ENCODE peak calls at places on chromosomes 16 and 17, in seven cellular contexts. One of them, this sample, is unnamed.
A peak's percentile ranks its signal among the peaks of the same experiment; 100 is the strongest.

GRCh38 chr16:1612320-1613111 is at the start of gene CRAMP1:
- DNase-seq in mammary epithelial cell: peak; percentile 36
- DNase-seq in CD4-positive, CD25-positive, alpha-beta regulatory T cell: peak; percentile 10
- DNase-seq in tibial nerve: no peak
- DNase-seq in neural progenitor cell: peak; percentile 54
- DNase-seq in lower lobe of right lung: no peak
- DNase-seq in HCT116: no peak
- DNase-seq in this sample: peak; percentile 16

GRCh38 chr17:32631341-32632109 is 144.7 kb downstream of the CDK5R1 start:
- DNase-seq in HCT116: no peak
- DNase-seq in tibial nerve: no peak
- DNase-seq in lower lobe of right lung: no peak
- DNase-seq in CD4-positive, CD25-positive, alpha-beta regulatory T cell: no peak
- DNase-seq in neural progenitor cell: no peak
- DNase-seq in mammary epithelial cell: no peak
- DNase-seq in this sample: no peak

GRCh38 chr17:10368561-10368960 is 4.2 kb downstream of the MYH13 start:
- DNase-seq in HCT116: no peak
- DNase-seq in tibial nerve: no peak
- DNase-seq in neural progenitor cell: no peak
- DNase-seq in lower lobe of right lung: no peak
- DNase-seq in CD4-positive, CD25-positive, alpha-beta regulatory T cell: no peak
- DNase-seq in mammary epithelial cell: no peak
- DNase-seq in this sample: no peak

GRCh38 chr17:73028311-73028755 is 64.2 kb downstream of the SLC39A11 start:
- DNase-seq in tibial nerve: no peak
- DNase-seq in CD4-positive, CD25-positive, alpha-beta regulatory T cell: no peak
- DNase-seq in neural progenitor cell: no peak
- DNase-seq in lower lobe of right lung: no peak
- DNase-seq in HCT116: no peak
- DNase-seq in mammary epithelial cell: no peak
- DNase-seq in this sample: no peak

GRCh38 chr17:81282876-81283275 is 12.2 kb downstream of the SLC38A10 start:
- DNase-seq in lower lobe of right lung: no peak
- DNase-seq in neural progenitor cell: no peak
- DNase-seq in tibial nerve: no peak
- DNase-seq in HCT116: no peak
- DNase-seq in CD4-positive, CD25-positive, alpha-beta regulatory T cell: no peak
- DNase-seq in mammary epithelial cell: no peak
- DNase-seq in this sample: no peak

GRCh38 chr17:81942167-81942553 is 4.9 kb downstream of the MYADML2 start:
- DNase-seq in CD4-positive, CD25-positive, alpha-beta regulatory T cell: no peak
- DNase-seq in lower lobe of right lung: no peak
- DNase-seq in neural progenitor cell: no peak
- DNase-seq in HCT116: no peak
- DNase-seq in tibial nerve: no peak
- DNase-seq in mammary epithelial cell: no peak
- DNase-seq in this sample: no peak

GRCh38 chr17:58541249-58541648 is 26.8 kb upstream of the MTMR4 start:
- DNase-seq in HCT116: peak; percentile 54
- DNase-seq in neural progenitor cell: peak; percentile 37
- DNase-seq in CD4-positive, CD25-positive, alpha-beta regulatory T cell: no peak
- DNase-seq in mammary epithelial cell: no peak
- DNase-seq in lower lobe of right lung: no peak
- DNase-seq in tibial nerve: no peak
- DNase-seq in this sample: no peak

GRCh38 chr16:14181371-14182050 is 110.4 kb downstream of the MRTFB start:
- DNase-seq in tibial nerve: no peak
- DNase-seq in neural progenitor cell: no peak
- DNase-seq in lower lobe of right lung: no peak
- DNase-seq in CD4-positive, CD25-positive, alpha-beta regulatory T cell: no peak
- DNase-seq in mammary epithelial cell: peak; percentile 73
- DNase-seq in HCT116: no peak
- DNase-seq in this sample: no peak

GRCh38 chr17:4529533-4530152 is 25.5 kb downstream of the MYBBP1A start:
- DNase-seq in HCT116: no peak
- DNase-seq in neural progenitor cell: no peak
- DNase-seq in tibial nerve: no peak
- DNase-seq in mammary epithelial cell: no peak
- DNase-seq in CD4-positive, CD25-positive, alpha-beta regulatory T cell: no peak
- DNase-seq in lower lobe of right lung: no peak
- DNase-seq in this sample: no peak

GRCh38 chr17:83067071-83067717 is 12.2 kb upstream of the METRNL start:
- DNase-seq in HCT116: no peak
- DNase-seq in CD4-positive, CD25-positive, alpha-beta regulatory T cell: no peak
- DNase-seq in neural progenitor cell: no peak
- DNase-seq in lower lobe of right lung: peak; percentile 34
- DNase-seq in tibial nerve: no peak
- DNase-seq in mammary epithelial cell: no peak
- DNase-seq in this sample: no peak

GRCh38 chr16:84463221-84463620 is 41.2 kb downstream of the MEAK7 start:
- DNase-seq in mammary epithelial cell: no peak
- DNase-seq in tibial nerve: no peak
- DNase-seq in lower lobe of right lung: peak; percentile 9
- DNase-seq in neural progenitor cell: no peak
- DNase-seq in CD4-positive, CD25-positive, alpha-beta regulatory T cell: no peak
- DNase-seq in HCT116: no peak
- DNase-seq in this sample: no peak

GRCh38 chr17:64662774-64663367 is 764 bp upstream of the SMURF2 start:
- DNase-seq in tibial nerve: no peak
- DNase-seq in lower lobe of right lung: no peak
- DNase-seq in CD4-positive, CD25-positive, alpha-beta regulatory T cell: no peak
- DNase-seq in neural progenitor cell: no peak
- DNase-seq in HCT116: peak; percentile 82
- DNase-seq in mammary epithelial cell: no peak
- DNase-seq in this sample: no peak

GRCh38 chr16:2817496-2818277 is 650 bp downstream of the PRSS21 start:
- DNase-seq in HCT116: no peak
- DNase-seq in tibial nerve: no peak
- DNase-seq in lower lobe of right lung: peak; percentile 46
- DNase-seq in neural progenitor cell: no peak
- DNase-seq in CD4-positive, CD25-positive, alpha-beta regulatory T cell: no peak
- DNase-seq in mammary epithelial cell: no peak
- DNase-seq in this sample: no peak

GRCh38 chr16:2276501-2277195 is 8.7 kb upstream of the RNPS1 start:
- DNase-seq in HCT116: no peak
- DNase-seq in neural progenitor cell: no peak
- DNase-seq in mammary epithelial cell: no peak
- DNase-seq in lower lobe of right lung: no peak
- DNase-seq in CD4-positive, CD25-positive, alpha-beta regulatory T cell: no peak
- DNase-seq in tibial nerve: no peak
- DNase-seq in this sample: no peak

GRCh38 chr16:75087040-75087979 is 29.3 kb downstream of the LDHD start:
- DNase-seq in lower lobe of right lung: no peak
- DNase-seq in tibial nerve: no peak
- DNase-seq in mammary epithelial cell: peak; percentile 18
- DNase-seq in neural progenitor cell: no peak
- DNase-seq in CD4-positive, CD25-positive, alpha-beta regulatory T cell: no peak
- DNase-seq in HCT116: no peak
- DNase-seq in this sample: peak; percentile 92

GRCh38 chr17:75068750-75069149 is 19.0 kb upstream of the SLC16A5 start:
- DNase-seq in mammary epithelial cell: no peak
- DNase-seq in lower lobe of right lung: no peak
- DNase-seq in tibial nerve: no peak
- DNase-seq in neural progenitor cell: no peak
- DNase-seq in CD4-positive, CD25-positive, alpha-beta regulatory T cell: no peak
- DNase-seq in HCT116: no peak
- DNase-seq in this sample: no peak

GRCh38 chr17:13593757-13594156 is 8.0 kb downstream of the HS3ST3A1 start:
- DNase-seq in tibial nerve: no peak
- DNase-seq in lower lobe of right lung: no peak
- DNase-seq in neural progenitor cell: no peak
- DNase-seq in HCT116: no peak
- DNase-seq in mammary epithelial cell: no peak
- DNase-seq in CD4-positive, CD25-positive, alpha-beta regulatory T cell: no peak
- DNase-seq in this sample: peak; percentile 36

GRCh38 chr16:89357055-89357454 is 133.3 kb downstream of the ANKRD11 start:
- DNase-seq in tibial nerve: no peak
- DNase-seq in CD4-positive, CD25-positive, alpha-beta regulatory T cell: no peak
- DNase-seq in HCT116: no peak
- DNase-seq in lower lobe of right lung: no peak
- DNase-seq in neural progenitor cell: no peak
- DNase-seq in mammary epithelial cell: peak; percentile 49
- DNase-seq in this sample: no peak

GRCh38 chr16:54985668-54986067 is 55.0 kb downstream of the IRX5 start:
- DNase-seq in tibial nerve: no peak
- DNase-seq in mammary epithelial cell: no peak
- DNase-seq in HCT116: no peak
- DNase-seq in CD4-positive, CD25-positive, alpha-beta regulatory T cell: no peak
- DNase-seq in lower lobe of right lung: no peak
- DNase-seq in neural progenitor cell: no peak
- DNase-seq in this sample: no peak

GRCh38 chr17:29625037-29625750 is 2.5 kb upstream of the CORO6 start:
- DNase-seq in neural progenitor cell: peak; percentile 39
- DNase-seq in tibial nerve: no peak
- DNase-seq in mammary epithelial cell: no peak
- DNase-seq in HCT116: peak; percentile 43
- DNase-seq in CD4-positive, CD25-positive, alpha-beta regulatory T cell: no peak
- DNase-seq in lower lobe of right lung: no peak
- DNase-seq in this sample: no peak

GRCh38 chr16:79593754-79594153 is 6.8 kb downstream of the MAF start:
- DNase-seq in CD4-positive, CD25-positive, alpha-beta regulatory T cell: no peak
- DNase-seq in mammary epithelial cell: no peak
- DNase-seq in neural progenitor cell: no peak
- DNase-seq in HCT116: no peak
- DNase-seq in tibial nerve: no peak
- DNase-seq in lower lobe of right lung: no peak
- DNase-seq in this sample: no peak
- H3K4me1 ChIP-seq in CD4-positive, CD25-positive, alpha-beta regulatory T cell: peaks cover 35% of the 10 kb centered on the region
- H3K4me1 ChIP-seq in mammary epithelial cell: peaks cover 17% of the 10 kb centered on the region
- H3K4me1 ChIP-seq in neural progenitor cell: peaks cover 50% of the 10 kb centered on the region
- H3K4me1 ChIP-seq in HCT116: no peaks in the 10 kb centered on the region
- H3K4me1 ChIP-seq in tibial nerve: peaks cover 8% of the 10 kb centered on the region
- H3K4me1 ChIP-seq in lower lobe of right lung: peaks cover 18% of the 10 kb centered on the region
- H3K4me1 ChIP-seq in this sample: no peaks in the 10 kb centered on the region

DNA sequence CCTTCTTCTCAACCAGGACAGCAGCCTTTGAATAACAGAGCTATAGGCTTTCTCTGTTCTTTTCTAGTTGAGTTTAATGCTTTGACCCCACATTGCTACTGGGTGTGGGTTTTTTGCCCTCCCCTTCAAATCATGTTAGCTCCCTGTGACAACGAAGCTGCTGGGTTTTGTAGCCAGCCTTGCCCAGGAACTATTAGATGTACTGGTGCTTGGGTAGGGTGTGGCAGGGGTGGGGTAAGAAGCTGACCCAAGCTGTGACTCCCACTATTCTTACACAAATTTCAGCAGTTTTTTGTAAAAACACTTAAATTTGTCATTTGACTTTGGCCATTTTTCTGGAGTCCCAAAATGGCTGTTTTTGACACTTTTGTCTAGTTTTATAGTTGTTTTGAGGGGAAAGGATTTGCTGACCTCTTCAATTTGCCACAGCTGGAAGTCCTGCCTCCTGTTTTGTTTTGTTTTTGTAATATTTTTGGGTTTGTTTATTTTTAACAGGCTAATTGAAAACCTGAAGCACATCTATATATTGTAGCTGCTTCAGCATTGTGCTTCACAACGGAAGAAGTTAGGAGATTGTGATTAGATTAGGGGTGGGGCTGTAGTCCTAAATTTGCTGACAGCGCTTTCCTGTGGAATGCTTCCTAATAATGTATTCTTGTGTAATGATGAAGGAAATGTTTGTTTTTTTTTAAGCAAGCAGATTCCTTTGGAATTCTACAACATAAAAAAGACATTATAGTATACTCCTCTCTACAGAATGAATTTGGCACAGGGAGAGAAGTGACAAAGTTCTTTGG is 69.9 kb downstream of the NLK start:
- DNase-seq in mammary epithelial cell: no peak
- DNase-seq in lower lobe of right lung: no peak
- DNase-seq in CD4-positive, CD25-positive, alpha-beta regulatory T cell: no peak
- DNase-seq in tibial nerve: no peak
- DNase-seq in neural progenitor cell: no peak
- DNase-seq in HCT116: no peak
- DNase-seq in this sample: no peak
- H3K4me3 ChIP-seq in mammary epithelial cell: no peak overlapping the region
- H3K4me3 ChIP-seq in lower lobe of right lung: peak overlapping the region; percentile 12
- H3K4me3 ChIP-seq in CD4-positive, CD25-positive, alpha-beta regulatory T cell: no peak overlapping the region
- H3K4me3 ChIP-seq in tibial nerve: no peak overlapping the region
- H3K4me3 ChIP-seq in neural progenitor cell: no peak overlapping the region
- H3K4me3 ChIP-seq in HCT116: no peak overlapping the region
- H3K4me3 ChIP-seq in this sample: no peak overlapping the region

DNA sequence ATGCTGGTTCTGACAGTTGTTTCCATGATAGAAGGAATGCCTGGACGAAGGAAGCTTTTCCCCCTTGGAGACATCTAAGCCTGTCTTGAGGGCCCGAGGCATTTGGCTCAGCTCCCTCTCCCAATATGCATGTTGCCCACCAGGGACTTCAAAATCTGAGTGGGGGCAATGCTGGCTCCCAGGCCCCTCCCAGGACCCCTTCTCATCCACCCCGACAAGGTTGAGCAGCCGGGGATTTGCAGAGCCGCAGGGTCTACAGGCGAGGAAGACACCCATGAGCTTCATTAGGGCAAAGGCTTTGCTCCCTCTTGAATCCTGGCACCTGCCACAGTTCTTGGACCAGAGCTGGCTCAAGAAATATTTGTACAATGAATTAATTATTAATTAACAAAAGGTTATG is 25.1 kb upstream of the DNAH17 start:
- DNase-seq in tibial nerve: no peak
- DNase-seq in mammary epithelial cell: no peak
- DNase-seq in CD4-positive, CD25-positive, alpha-beta regulatory T cell: no peak
- DNase-seq in HCT116: no peak
- DNase-seq in neural progenitor cell: no peak
- DNase-seq in lower lobe of right lung: no peak
- DNase-seq in this sample: no peak
- H3K27me3 ChIP-seq in tibial nerve: no peaks in the 10 kb centered on the region
- H3K27me3 ChIP-seq in mammary epithelial cell: no peaks in the 10 kb centered on the region
- H3K27me3 ChIP-seq in CD4-positive, CD25-positive, alpha-beta regulatory T cell: no peaks in the 10 kb centered on the region
- H3K27me3 ChIP-seq in HCT116: peaks cover 1% of the 10 kb centered on the region
- H3K27me3 ChIP-seq in neural progenitor cell: no peaks in the 10 kb centered on the region
- H3K27me3 ChIP-seq in lower lobe of right lung: no peaks in the 10 kb centered on the region
- H3K27me3 ChIP-seq in this sample: no peaks in the 10 kb centered on the region

DNA sequence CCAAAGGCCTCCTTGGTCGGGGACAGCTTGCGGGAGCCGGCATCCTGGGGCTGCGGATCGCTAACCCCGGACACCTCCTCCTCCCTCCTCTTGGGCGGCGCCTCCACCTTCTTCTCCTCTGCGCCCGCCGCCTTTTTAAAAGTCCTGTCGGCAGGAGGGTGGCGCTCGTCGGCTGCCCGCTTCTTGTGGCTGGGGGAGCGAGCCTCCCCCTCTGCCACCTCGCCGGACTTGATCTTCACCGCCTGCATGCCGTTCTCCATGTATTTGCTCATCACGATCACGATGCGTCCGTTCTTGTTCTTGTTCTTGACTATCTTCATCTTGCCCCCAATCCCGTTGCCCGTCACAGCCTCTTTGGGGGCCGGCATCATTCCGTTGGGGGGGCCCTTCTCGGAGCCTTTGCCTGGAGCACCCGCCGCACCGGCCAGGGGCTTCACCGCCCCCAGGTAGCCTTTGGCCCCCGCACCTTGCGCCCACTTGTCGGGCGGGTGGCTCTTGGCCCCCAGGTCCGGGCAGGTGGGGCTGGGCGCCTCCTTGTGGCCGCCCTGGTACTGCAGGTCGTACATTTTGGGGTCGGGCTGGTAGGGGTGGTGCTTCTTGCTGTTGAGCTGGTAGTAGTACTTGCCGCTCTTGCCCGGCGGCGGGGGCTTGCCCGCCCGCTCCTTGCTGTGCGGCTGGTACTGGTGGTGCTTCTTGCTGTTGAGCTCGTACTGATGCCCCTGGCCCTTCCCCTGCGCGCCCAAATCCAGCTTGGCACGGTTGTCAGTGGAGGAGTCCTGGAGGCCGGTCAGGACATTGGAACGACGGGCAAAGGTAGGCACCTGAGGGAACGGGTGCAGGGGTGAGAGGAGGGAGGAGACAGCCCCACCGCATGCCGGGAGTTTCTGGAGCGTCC is 4.4 kb downstream of the CBX4 start:
- DNase-seq in HCT116: no peak
- DNase-seq in mammary epithelial cell: no peak
- DNase-seq in neural progenitor cell: peak; percentile 77
- DNase-seq in lower lobe of right lung: peak; percentile 50
- DNase-seq in CD4-positive, CD25-positive, alpha-beta regulatory T cell: no peak
- DNase-seq in tibial nerve: no peak
- DNase-seq in this sample: no peak
- H3K4me1 ChIP-seq in HCT116: peaks cover 74% of the 10 kb centered on the region
- H3K4me1 ChIP-seq in mammary epithelial cell: peaks cover 22% of the 10 kb centered on the region
- H3K4me1 ChIP-seq in neural progenitor cell: peaks cover 52% of the 10 kb centered on the region
- H3K4me1 ChIP-seq in lower lobe of right lung: peaks cover 65% of the 10 kb centered on the region
- H3K4me1 ChIP-seq in CD4-positive, CD25-positive, alpha-beta regulatory T cell: peaks cover 59% of the 10 kb centered on the region
- H3K4me1 ChIP-seq in tibial nerve: peaks cover 42% of the 10 kb centered on the region
- H3K4me1 ChIP-seq in this sample: peaks cover 12% of the 10 kb centered on the region

This sample was measured in SJCRH30.